ENCODE peak calls at places on chromosomes 3 and 15, in seven cellular contexts. N is AG04449, F is T1000, L is AG20443, M is GM18507, K is nucleus accumbens, W is coronary artery. J is an unnamed sample.

GRCh38 chr15:56931674-56932507 is 13.4 kb downstream of the TCF12 start:
- DNase-seq in N (no peak), F (no peak), L (no peak), M (no peak), K (no peak), W (no peak), J (no peak)

GRCh38 chr3:29170894-29171582 is 109.8 kb upstream of the RBMS3 start:
- DNase-seq in N (no peak), F (no peak), L (peak; percentile 15), M (no peak), K (no peak), W (no peak), J (no peak)

GRCh38 chr3:121748638-121749275 is 784 bp downstream of the GOLGB1 start:
- DNase-seq in N (no peak), F (no peak), L (no peak), M (no peak), K (no peak), W (no peak), J (peak; percentile 56)

GRCh38 chr15:62344806-62345539 is 179.9 kb upstream of the C2CD4B start:
- DNase-seq in N (no peak), F (no peak), L (peak; percentile 48), M (peak; percentile 23), K (no peak), W (no peak), J (peak; percentile 6)

GRCh38 chr3:154178172-154178571 is 57.0 kb downstream of the ARHGEF26 start:
- DNase-seq in N (no peak), F (no peak), L (no peak), M (no peak), K (no peak), W (no peak), J (no peak)

GRCh38 chr3:12155833-12156232 is 2.9 kb downstream of the TIMP4 start:
- DNase-seq in N (no peak), F (no peak), L (peak; percentile 59), M (no peak), K (no peak), W (no peak), J (no peak)

GRCh38 chr3:12993623-12994356 is 79.4 kb downstream of the IQSEC1 start:
- DNase-seq in N (no peak), F (peak; percentile 18), L (peak; percentile 69), M (no peak), K (no peak), W (no peak), J (no peak)

GRCh38 chr3:186208328-186208989 is 99.6 kb upstream of the ETV5 start:
- DNase-seq in N (no peak), F (no peak), L (no peak), M (no peak), K (no peak), W (no peak), J (no peak)

GRCh38 chr3:47978386-47978785 is 37.8 kb downstream of the MAP4 start:
- DNase-seq in N (no peak), F (no peak), L (no peak), M (no peak), K (no peak), W (no peak), J (no peak)

GRCh38 chr15:41941644-41942415 is 30.5 kb downstream of the EHD4 start:
- DNase-seq in N (no peak), F (no peak), L (no peak), M (no peak), K (no peak), W (peak; percentile 59), J (no peak)

GRCh38 chr3:53716998-53717397 is 129.2 kb downstream of the CHDH start:
- DNase-seq in N (no peak), F (no peak), L (no peak), M (no peak), K (no peak), W (no peak), J (no peak)

J was measured in putamen.